ENCODE peak calls at places on chromosomes 1 and 21, in ten cellular contexts. I is heart right ventricle; H is GM23248; V is psoas muscle; N is uterus; G is CD8-positive, alpha-beta T cell; C is Peyer's patch; W is cardiac muscle cell; M is tibial artery; D is right cardiac atrium. R is an unnamed sample.
A peak's percentile ranks its signal among the peaks of the same experiment; 100 is the strongest.

GRCh38 chr1:223479718-223480425 is 86.7 kb downstream of the CCDC185 start:
- DNase-seq in I (no peak), H (peak; percentile 24), V (no peak), N (no peak), G (no peak), C (no peak), W (peak; percentile 57), M (no peak), D (peak; percentile 23), R (peak; percentile 73)

GRCh38 chr1:66533804-66534745 is at the start of gene SGIP1:
- DNase-seq in I (peak; percentile 80), H (peak; percentile 83), V (peak; percentile 67), N (peak; percentile 64), G (no peak), C (no peak), W (peak; percentile 67), M (peak; percentile 89), D (peak; percentile 64), R (peak; percentile 94)

GRCh38 chr1:244792188-244792850 is 43.1 kb upstream of the COX20 start:
- DNase-seq in I (no peak), H (peak; percentile 59), V (no peak), N (no peak), G (no peak), C (no peak), W (no peak), M (no peak), D (no peak), R (no peak)

GRCh38 chr1:166691476-166691875 is 147.8 kb upstream of the POGK start:
- DNase-seq in I (no peak), H (no peak), V (no peak), N (no peak), G (no peak), C (no peak), W (no peak), M (no peak), D (no peak), R (no peak)

GRCh38 chr1:228902781-228903572 is 167.7 kb downstream of the RHOU start:
- DNase-seq in I (peak; percentile 78), H (peak; percentile 98), V (peak; percentile 81), N (peak; percentile 88), G (no peak), C (peak; percentile 25), W (no peak), M (peak; percentile 96), D (peak; percentile 88), R (peak; percentile 27)

GRCh38 chr21:38859852-38860251 is 54.1 kb downstream of the ETS2 start:
- DNase-seq in I (no peak), H (peak; percentile 44), V (no peak), N (no peak), G (no peak), C (no peak), W (no peak), M (no peak), D (no peak), R (no peak)

GRCh38 chr21:41612674-41613250 is 104.8 kb upstream of the TMPRSS2 start:
- DNase-seq in I (peak; percentile 63), H (peak; percentile 98), V (peak; percentile 90), N (peak; percentile 77), G (no peak), C (no peak), W (peak; percentile 65), M (peak; percentile 97), D (peak; percentile 89), R (peak; percentile 92)

GRCh38 chr1:192610114-192610958 is 25.6 kb upstream of the RGS13 start:
- DNase-seq in I (no peak), H (peak; percentile 55), V (no peak), N (no peak), G (no peak), C (no peak), W (no peak), M (no peak), D (no peak), R (no peak)

GRCh38 chr1:53400761-53401379 is 58.3 kb upstream of the DMRTB1 start:
- DNase-seq in I (no peak), H (no peak), V (no peak), N (no peak), G (no peak), C (no peak), W (no peak), M (peak; percentile 4), D (no peak), R (peak; percentile 38)
- H3K27ac ChIP-seq in I (no peak overlapping the region), H (no peak overlapping the region), V (no peak overlapping the region), N (no peak overlapping the region), G (no peak overlapping the region), C (no peak overlapping the region), W (no peak overlapping the region), M (no peak overlapping the region), D (no peak overlapping the region), R (no peak overlapping the region)

GRCh38 chr1:145959333-145959732 is 1.5 kb upstream of the LIX1L start:
- DNase-seq in I (no peak), H (no peak), V (no peak), N (no peak), G (no peak), C (no peak), W (no peak), M (no peak), D (no peak), R (no peak)
- H3K4me1 ChIP-seq in I (peaks cover 53% of the 10 kb centered on the region), H (peaks cover 39% of the 10 kb centered on the region), V (peaks cover 71% of the 10 kb centered on the region), N (peaks cover 13% of the 10 kb centered on the region), G (peaks cover 65% of the 10 kb centered on the region), C (peaks cover 12% of the 10 kb centered on the region), W (peaks cover 52% of the 10 kb centered on the region), M (peaks cover 75% of the 10 kb centered on the region), D (peaks cover 12% of the 10 kb centered on the region), R (peaks cover 9% of the 10 kb centered on the region)

DNA sequence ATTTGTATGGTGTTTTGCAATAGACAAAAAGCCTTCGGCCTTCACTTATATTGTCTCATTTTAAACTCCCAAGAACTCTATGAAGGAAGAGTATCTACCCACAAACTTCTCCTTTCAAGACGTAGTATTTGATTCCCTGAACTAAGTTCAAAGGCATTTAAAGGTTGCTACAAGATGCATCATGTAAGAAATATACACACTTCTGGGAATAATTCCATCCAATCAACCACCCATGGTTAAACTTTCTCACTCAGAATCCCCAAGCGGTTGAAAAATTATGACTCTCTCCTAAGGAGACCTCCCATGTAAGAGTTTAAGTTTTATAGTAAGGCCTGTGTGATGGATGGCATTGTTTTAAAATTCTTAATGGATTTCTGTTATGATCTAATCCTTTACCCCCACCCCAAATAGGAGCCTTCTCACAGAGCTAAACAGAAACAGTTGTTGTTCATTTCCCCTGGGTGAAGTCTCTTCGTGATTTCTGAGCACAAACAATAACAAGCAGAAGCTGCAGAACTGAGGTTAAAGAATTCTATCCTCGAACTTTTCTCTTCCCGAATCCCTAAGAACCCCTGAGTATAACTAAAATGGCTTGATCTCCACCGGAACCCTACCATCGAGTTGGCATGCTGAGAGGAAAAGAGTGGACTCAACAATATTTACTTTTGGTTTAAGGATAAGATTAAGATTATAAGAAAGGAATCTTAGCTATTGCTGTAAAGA is 185.0 kb downstream of the TGFBR3 start:
- DNase-seq in I (no peak), H (peak; percentile 91), V (no peak), N (no peak), G (no peak), C (no peak), W (no peak), M (no peak), D (no peak), R (no peak)
- H3K27ac ChIP-seq in I (no peak overlapping the region), H (peak overlapping the region; percentile 100), V (no peak overlapping the region), N (peak overlapping the region; percentile 48), G (no peak overlapping the region), C (peak overlapping the region; percentile 7), W (no peak overlapping the region), M (no peak overlapping the region), D (no peak overlapping the region), R (no peak overlapping the region)

DNA sequence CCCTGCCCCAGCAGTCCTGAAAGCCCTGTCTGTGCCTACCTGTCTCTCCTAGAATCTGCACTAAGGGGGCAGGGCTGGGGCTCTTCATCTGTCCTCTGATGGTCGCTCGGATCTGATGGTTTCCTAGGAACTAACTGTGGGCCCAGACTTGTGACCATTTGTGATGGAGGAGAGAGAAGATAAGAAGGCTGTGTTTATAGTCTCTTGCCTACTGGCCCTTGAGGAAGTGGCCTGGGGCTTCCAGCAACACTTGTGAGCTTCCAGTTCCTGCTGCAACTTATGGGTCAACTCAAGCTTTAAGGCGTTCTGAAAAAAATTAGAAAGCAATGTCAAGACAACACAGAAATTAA is 53.2 kb upstream of the SYNC start:
- DNase-seq in I (no peak), H (no peak), V (no peak), N (no peak), G (no peak), C (no peak), W (no peak), M (no peak), D (no peak), R (peak; percentile 70)
- H3K4me1 ChIP-seq in I (peaks cover 19% of the 10 kb centered on the region), H (no peaks in the 10 kb centered on the region), V (peaks cover 5% of the 10 kb centered on the region), N (peaks cover 4% of the 10 kb centered on the region), G (peaks cover 17% of the 10 kb centered on the region), C (no peaks in the 10 kb centered on the region), W (peaks cover 32% of the 10 kb centered on the region), M (peaks cover 36% of the 10 kb centered on the region), D (peaks cover 2% of the 10 kb centered on the region), R (peaks cover 27% of the 10 kb centered on the region)

GRCh38 chr1:67719329-67720196 is 34.6 kb downstream of the GADD45A start:
- DNase-seq in I (no peak), H (no peak), V (no peak), N (no peak), G (no peak), C (no peak), W (no peak), M (no peak), D (no peak), R (no peak)
- H3K27ac ChIP-seq in I (no peak overlapping the region), H (no peak overlapping the region), V (no peak overlapping the region), N (no peak overlapping the region), G (no peak overlapping the region), C (no peak overlapping the region), W (no peak overlapping the region), M (no peak overlapping the region), D (no peak overlapping the region), R (no peak overlapping the region)

R was measured in endodermal cell.